ENCODE peak calls at places on chromosome 16, in nine cellular contexts. O is cardiac muscle cell; P is left lung; K is esophagus squamous epithelium; N is PC-3; U is AG10803; Q is fibroblast of the aortic adventitia; V is CD8-positive, alpha-beta T cell; I is endothelial cell. E is an unnamed sample.

GRCh38 chr16:19179890-19180490 is 11.9 kb downstream of the SYT17 start:
- DNase-seq in O (peak), P (peak), K (no peak), N (peak), U (peak), Q (peak), V (no peak), I (peak), E (peak)

GRCh38 chr16:88433632-88434352 is 19.3 kb upstream of the ZFPM1 start:
- DNase-seq in O (no peak), P (no peak), K (no peak), N (no peak), U (no peak), Q (no peak), V (no peak), I (no peak), E (no peak)

GRCh38 chr16:66095676-66096075 is 270.8 kb upstream of the CDH5 start:
- DNase-seq in O (no peak), P (no peak), K (no peak), N (no peak), U (no peak), Q (no peak), V (no peak), I (no peak), E (no peak)

GRCh38 chr16:67967183-67967955 is 1.1 kb downstream of the SLC12A4 start:
- DNase-seq in O (peak), P (no peak), K (no peak), N (peak), U (peak), Q (peak), V (no peak), I (no peak), E (no peak)

GRCh38 chr16:49706620-49707355 is 149.1 kb downstream of the ZNF423 start:
- DNase-seq in O (no peak), P (no peak), K (no peak), N (no peak), U (no peak), Q (no peak), V (no peak), I (no peak), E (no peak)

GRCh38 chr16:51820176-51820575 is 669.1 kb upstream of the SALL1 start:
- DNase-seq in O (no peak), P (no peak), K (no peak), N (no peak), U (no peak), Q (no peak), V (no peak), I (no peak), E (no peak)

GRCh38 chr16:19166500-19166899 is 1.5 kb upstream of the SYT17 start:
- DNase-seq in O (no peak), P (peak), K (no peak), N (peak), U (no peak), Q (no peak), V (no peak), I (no peak), E (no peak)

GRCh38 chr16:1026057-1026783 is 44.6 kb downstream of the SOX8 start:
- DNase-seq in O (peak), P (no peak), K (no peak), N (no peak), U (no peak), Q (no peak), V (no peak), I (no peak), E (no peak)

GRCh38 chr16:81265658-81266451 is 27.4 kb downstream of the BCO1 start:
- DNase-seq in O (no peak), P (peak), K (no peak), N (peak), U (peak), Q (peak), V (no peak), I (no peak), E (no peak)

GRCh38 chr16:12096828-12097522 is 120.4 kb downstream of the SNX29 start:
- DNase-seq in O (no peak), P (peak), K (no peak), N (no peak), U (no peak), Q (no peak), V (no peak), I (no peak), E (no peak)

GRCh38 chr16:84836234-84836647 is 16.5 kb downstream of the CRISPLD2 start:
- DNase-seq in O (peak), P (peak), K (no peak), N (peak), U (peak), Q (peak), V (no peak), I (peak), E (no peak)

GRCh38 chr16:79600636-79601091 is at the start of gene MAF:
- DNase-seq in O (peak), P (peak), K (peak), N (peak), U (peak), Q (peak), V (peak), I (peak), E (peak)

GRCh38 chr16:67216612-67217490 is 10.1 kb upstream of the TMEM208 start:
- DNase-seq in O (no peak), P (peak), K (no peak), N (no peak), U (no peak), Q (peak), V (no peak), I (peak), E (no peak)

GRCh38 chr16:17379121-17379571 is 91.6 kb downstream of the XYLT1 start:
- DNase-seq in O (peak), P (peak), K (no peak), N (no peak), U (peak), Q (peak), V (no peak), I (no peak), E (no peak)

GRCh38 chr16:25177831-25178688 is 38.7 kb upstream of the AQP8 start:
- DNase-seq in O (no peak), P (peak), K (no peak), N (no peak), U (no peak), Q (no peak), V (no peak), I (no peak), E (no peak)

GRCh38 chr16:31507929-31508705 is at the start of gene RUSF1:
- DNase-seq in O (peak), P (peak), K (peak), N (peak), U (peak), Q (peak), V (peak), I (peak), E (peak)
- TF ChIP-seq CTCF in O (no peak), P (no peak), K (peak), N (no peak), U (no peak), Q (no peak), V (no peak), I (no peak), E (no peak)

GRCh38 chr16:3017262-3017805 is 649 bp downstream of the CLDN6 start:
- DNase-seq in O (no peak), P (no peak), K (no peak), N (no peak), U (no peak), Q (no peak), V (no peak), I (no peak), E (no peak)

GRCh38 chr16:3020247-3020603 is at the start of gene TNFRSF12A:
- DNase-seq in O (peak), P (peak), K (no peak), N (peak), U (peak), Q (peak), V (peak), I (peak), E (peak)

GRCh38 chr16:3019594-3020246 is 448 bp upstream of the TNFRSF12A start:
- DNase-seq in O (no peak), P (no peak), K (no peak), N (no peak), U (no peak), Q (no peak), V (no peak), I (no peak), E (no peak)

GRCh38 chr16:3015865-3016521 is 2.0 kb downstream of the CLDN6 start:
- DNase-seq in O (no peak), P (no peak), K (no peak), N (no peak), U (no peak), Q (no peak), V (no peak), I (no peak), E (no peak)

DNA sequence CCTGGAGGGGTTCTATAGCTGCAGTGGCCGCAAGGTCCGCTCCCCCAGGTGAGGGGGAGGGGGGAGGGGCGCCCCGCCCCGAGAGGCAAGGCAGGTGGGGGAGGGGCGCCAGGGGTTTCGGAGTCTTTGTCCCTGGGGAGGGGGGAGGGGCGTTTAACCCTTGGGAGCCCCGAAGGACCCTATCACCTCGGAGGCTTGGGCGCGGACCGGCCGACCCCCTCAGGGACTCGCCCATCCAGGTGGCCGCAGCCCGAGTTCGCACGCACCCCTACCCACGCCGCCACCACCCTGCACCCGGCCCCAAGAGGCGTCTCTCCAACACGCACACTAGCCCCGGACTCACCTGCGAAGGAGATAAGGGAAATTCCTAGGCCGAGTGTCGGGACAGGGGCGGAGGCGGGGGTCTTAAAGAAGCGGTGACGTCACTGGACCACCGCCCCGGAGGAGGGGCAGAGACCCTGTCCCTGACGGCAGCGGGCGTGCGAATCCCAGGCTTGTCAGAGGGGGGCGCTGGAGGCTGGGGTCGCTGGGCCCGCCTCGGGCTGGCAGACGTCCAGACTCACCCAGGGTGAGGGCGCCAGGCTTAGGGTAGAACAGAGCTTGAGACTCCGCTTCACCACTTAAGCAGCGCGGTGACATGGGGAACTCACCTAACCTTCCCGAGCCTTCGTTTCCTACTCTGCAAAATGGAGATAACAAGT is at the start of gene CLDN6:
- DNase-seq in O (peak), P (no peak), K (no peak), N (no peak), U (no peak), Q (no peak), V (no peak), I (peak), E (no peak)
- TF ChIP-seq CTCF in O (peak), P (no peak), K (no peak), N (peak), U (no peak), Q (no peak), V (no peak), I (peak), E (peak)

GRCh38 chr16:27699540-27699939 is 149.6 kb downstream of the KATNIP start:
- DNase-seq in O (no peak), P (no peak), K (no peak), N (no peak), U (no peak), Q (no peak), V (no peak), I (no peak), E (no peak)
- TF ChIP-seq CTCF in O (no peak), P (no peak), K (no peak), N (no peak), U (no peak), Q (no peak), V (no peak), I (no peak), E (no peak)

GRCh38 chr16:48330847-48331204 is 54.4 kb downstream of the SIAH1 start:
- DNase-seq in O (no peak), P (no peak), K (no peak), N (no peak), U (peak), Q (peak), V (no peak), I (no peak), E (no peak)

GRCh38 chr16:48335961-48336360 is 49.3 kb downstream of the SIAH1 start:
- DNase-seq in O (no peak), P (no peak), K (no peak), N (no peak), U (peak), Q (peak), V (no peak), I (no peak), E (no peak)

GRCh38 chr16:48330133-48330846 is 54.9 kb downstream of the SIAH1 start:
- DNase-seq in O (no peak), P (no peak), K (no peak), N (no peak), U (no peak), Q (peak), V (no peak), I (no peak), E (no peak)

GRCh38 chr16:48332978-48333377 is 52.2 kb downstream of the SIAH1 start:
- DNase-seq in O (no peak), P (no peak), K (no peak), N (no peak), U (no peak), Q (no peak), V (no peak), I (no peak), E (no peak)

DNA sequence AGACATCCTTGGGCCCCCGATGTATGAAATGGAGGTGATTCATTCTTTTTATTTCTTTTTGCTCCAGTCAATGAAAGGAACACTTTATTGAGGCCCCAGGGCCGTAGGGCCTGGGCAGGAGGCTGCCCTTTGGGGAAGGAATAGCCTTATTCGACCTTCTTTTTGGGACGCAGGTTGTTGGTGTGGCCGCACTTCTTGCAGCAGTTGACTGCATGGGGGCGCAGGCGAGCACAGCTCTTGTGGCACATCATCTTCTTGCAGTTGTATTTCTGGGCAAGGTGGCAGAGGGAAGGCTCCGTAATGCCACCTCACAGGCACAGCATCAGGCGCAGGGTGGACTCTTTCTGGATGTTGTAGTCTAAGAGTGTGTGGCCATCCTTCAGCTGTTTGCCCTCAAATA is 50.9 kb downstream of the SIAH1 start:
- DNase-seq in O (no peak), P (no peak), K (no peak), N (no peak), U (no peak), Q (no peak), V (no peak), I (no peak), E (no peak)
- TF ChIP-seq CTCF in O (no peak), P (no peak), K (no peak), N (peak), U (no peak), Q (no peak), V (no peak), I (no peak), E (no peak)

GRCh38 chr16:2858245-2859025 is 465 bp upstream of the PRSS22 start:
- DNase-seq in O (no peak), P (peak), K (no peak), N (peak), U (no peak), Q (no peak), V (no peak), I (no peak), E (peak)
- TF ChIP-seq CTCF in O (no peak), P (no peak), K (peak), N (no peak), U (no peak), Q (no peak), V (no peak), I (no peak), E (no peak)

E was measured in GM13976.